ENCODE peak calls at places on chromosomes 12 and 14, in five cellular contexts. T is HCT116, N is cardiac muscle cell, P is tibial artery, C is GM23338. K is an unnamed sample.

GRCh38 chr12:92628476-92628875 is 74.3 kb upstream of the PLEKHG7 start:
- DNase-seq in N (no peak), T (no peak), C (no peak), P (no peak), K (no peak)

GRCh38 chr14:94062344-94062904 is 18.6 kb downstream of the DDX24 start:
- DNase-seq in P (no peak), T (no peak), N (no peak), C (no peak), K (no peak)

GRCh38 chr14:69527635-69528034 is 43.1 kb downstream of the PLEKHD1 start:
- DNase-seq in T (no peak), C (no peak), N (no peak), P (no peak), K (no peak)

GRCh38 chr12:122459211-122459610 is 36.7 kb upstream of the CLIP1 start:
- DNase-seq in C (no peak), N (no peak), T (no peak), P (peak; percentile 89), K (no peak)

GRCh38 chr12:54561164-54561563 is 11.8 kb downstream of the PDE1B start:
- DNase-seq in N (peak; percentile 46), T (no peak), C (no peak), P (peak; percentile 87), K (no peak)

GRCh38 chr14:63650336-63650952 is 8.8 kb upstream of the WDR89 start:
- DNase-seq in C (no peak), P (no peak), N (peak; percentile 51), T (no peak), K (no peak)

GRCh38 chr12:31353730-31354708 is 28.1 kb upstream of the SINHCAF start:
- DNase-seq in P (no peak), C (no peak), N (no peak), T (no peak), K (peak; percentile 70)

GRCh38 chr14:95564060-95564459 is 29.2 kb downstream of the GLRX5 start:
- DNase-seq in T (no peak), P (no peak), N (peak; percentile 33), C (no peak), K (no peak)

GRCh38 chr14:32202468-32202865 is 602 bp downstream of the RNU6-8 start:
- DNase-seq in T (no peak), C (peak; percentile 28), N (no peak), P (no peak), K (no peak)

GRCh38 chr12:45130881-45131281 is 80.0 kb upstream of the DBX2 start:
- DNase-seq in C (peak; percentile 83), P (no peak), N (peak; percentile 79), T (peak; percentile 63), K (peak; percentile 51)

GRCh38 chr12:26011099-26011498 is 52.6 kb downstream of the RASSF8 start:
- DNase-seq in T (no peak), N (peak; percentile 89), C (no peak), P (no peak), K (no peak)

GRCh38 chr12:117143008-117143532 is 43.9 kb upstream of the TESC start:
- DNase-seq in T (no peak), N (no peak), P (no peak), C (no peak), K (no peak)

GRCh38 chr14:52179151-52179790 is 88.2 kb upstream of the PTGDR start:
- DNase-seq in C (no peak), T (no peak), P (no peak), N (no peak), K (no peak)

GRCh38 chr12:125544979-125545378 is 479.7 kb downstream of the AACS start:
- DNase-seq in T (no peak), C (no peak), N (no peak), P (no peak), K (no peak)

GRCh38 chr12:125549836-125550235 is 484.6 kb downstream of the AACS start:
- DNase-seq in P (no peak), T (no peak), C (peak; percentile 51), N (no peak), K (peak; percentile 45)

GRCh38 chr12:125552223-125552747 is 487.1 kb downstream of the AACS start:
- DNase-seq in C (no peak), T (no peak), N (no peak), P (no peak), K (no peak)

GRCh38 chr12:125549171-125549570 is 483.9 kb downstream of the AACS start:
- DNase-seq in T (no peak), N (no peak), P (no peak), C (no peak), K (no peak)
- TF ChIP-seq CTCF in T (no peak), N (no peak), P (no peak), C (no peak), K (no peak)

GRCh38 chr12:52090291-52090690 is 10.8 kb downstream of the SMIM41 start:
- DNase-seq in T (no peak), P (no peak), C (no peak), N (no peak), K (no peak)

GRCh38 chr12:52091869-52092268 is 12.4 kb downstream of the SMIM41 start:
- DNase-seq in N (no peak), T (peak; percentile 28), P (no peak), C (no peak), K (no peak)

GRCh38 chr12:52096332-52097044 is 17.0 kb downstream of the SMIM41 start:
- DNase-seq in P (no peak), N (no peak), T (no peak), C (no peak), K (no peak)

GRCh38 chr12:52091061-52091460 is 11.6 kb downstream of the SMIM41 start:
- DNase-seq in P (no peak), T (no peak), C (peak; percentile 27), N (no peak), K (no peak)

GRCh38 chr12:52093346-52093745 is 13.8 kb downstream of the SMIM41 start:
- DNase-seq in N (no peak), T (no peak), C (no peak), P (no peak), K (no peak)
- H3K27ac ChIP-seq in N (no peak overlapping the region), T (no peak overlapping the region), C (no peak overlapping the region), P (no peak overlapping the region), K (no peak overlapping the region)

DNA sequence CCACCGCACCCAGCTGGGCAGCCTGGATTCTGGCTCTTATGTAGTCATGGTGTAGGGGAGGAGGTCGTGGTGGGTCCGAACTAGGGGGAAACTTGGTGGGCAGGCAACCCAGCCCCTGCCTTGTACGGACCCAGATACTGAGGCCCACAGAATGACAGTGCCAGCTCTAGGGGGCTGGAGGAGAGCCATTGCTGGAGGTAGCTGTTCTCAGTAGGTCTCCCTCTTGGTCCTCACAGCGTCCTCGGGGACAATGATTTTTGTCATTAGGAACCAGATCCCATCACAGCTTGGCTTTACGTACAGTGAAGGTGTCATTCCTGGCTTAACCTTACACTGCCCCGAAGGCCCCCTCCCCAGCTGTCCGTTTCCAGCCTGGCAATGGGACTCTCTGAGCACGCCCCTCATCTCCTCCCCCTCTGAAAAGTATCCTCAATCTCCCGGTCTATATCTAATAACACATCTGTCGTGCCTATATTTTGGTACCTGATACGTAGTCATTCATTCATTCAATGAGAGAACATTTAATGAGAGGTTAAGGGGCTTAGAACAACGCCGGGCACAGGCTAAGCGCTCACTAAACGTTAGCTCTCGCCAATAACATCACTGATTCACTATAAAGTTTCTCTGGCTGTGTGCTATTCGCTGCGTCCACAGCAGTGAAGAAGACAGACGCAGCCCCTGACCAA is 619 bp upstream of the DYNC1H1 start:
- DNase-seq in P (peak; percentile 59), N (no peak), C (no peak), T (no peak), K (peak; percentile 33)
- H3K4me3 ChIP-seq in P (peak overlapping the region; percentile 99), N (no peak overlapping the region), C (peak overlapping the region; percentile 56), T (peak overlapping the region; percentile 33), K (peak overlapping the region; percentile 45)

DNA sequence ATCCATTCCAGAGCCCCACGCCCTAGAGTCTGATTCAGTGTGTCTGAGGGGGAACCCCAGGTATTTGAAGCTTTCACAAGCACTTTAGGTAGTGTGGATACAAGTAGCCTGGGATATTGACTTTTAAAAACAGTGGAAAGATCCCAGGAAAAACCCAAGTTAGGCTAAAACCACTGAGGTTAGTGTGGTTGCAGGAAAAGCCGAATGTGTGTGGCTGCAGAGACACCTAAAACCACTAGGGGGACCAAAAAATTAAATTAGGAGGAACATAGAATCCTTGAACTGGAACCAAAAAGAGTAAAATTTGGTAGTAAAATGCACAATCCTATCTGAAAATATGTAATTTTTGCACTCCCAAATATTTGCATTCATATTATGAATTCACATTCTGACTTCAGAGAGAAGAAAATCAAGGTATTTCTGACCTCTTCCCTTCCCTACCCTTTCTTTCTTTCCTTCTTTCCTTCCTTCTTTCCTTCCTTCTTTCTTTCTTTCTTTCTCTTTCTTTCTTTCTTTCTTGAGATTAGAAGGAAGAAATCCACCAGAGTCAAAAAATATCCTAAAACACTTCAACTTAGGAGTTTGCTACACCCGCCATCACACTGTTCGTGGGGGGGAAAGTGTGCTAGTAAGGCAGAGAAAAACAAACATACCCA is 37.8 kb downstream of the SLCO1A2 start:
- DNase-seq in T (no peak), P (no peak), N (peak; percentile 25), C (peak; percentile 43), K (no peak)
- TF ChIP-seq CTCF in T (peak; percentile 74), P (peak; percentile 62), N (peak; percentile 73), C (peak; percentile 76), K (peak; percentile 52)

DNA sequence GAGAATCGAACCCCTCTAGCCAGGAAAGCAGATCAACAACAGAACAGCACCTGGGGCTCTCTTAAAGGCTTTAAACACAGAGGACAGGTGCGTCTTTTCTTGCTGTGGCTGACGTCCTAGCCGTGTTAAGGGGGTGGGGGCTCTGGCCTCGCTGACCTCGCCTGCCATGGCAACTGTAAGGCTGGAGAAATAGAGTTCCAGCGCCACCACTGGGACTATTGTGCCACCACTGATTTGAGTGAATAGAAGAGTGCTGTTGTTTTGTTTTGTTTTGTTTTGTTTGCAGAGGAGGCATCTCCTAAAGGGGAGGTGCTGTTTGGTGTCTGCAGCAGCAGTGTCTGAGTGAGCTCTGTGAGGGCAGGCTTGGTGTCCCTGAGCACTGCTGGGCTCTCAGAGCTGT is 34.2 kb upstream of the PRMT8 start:
- DNase-seq in P (no peak), N (no peak), C (peak; percentile 89), T (no peak), K (peak; percentile 72)
- H3K27ac ChIP-seq in P (no peak overlapping the region), N (no peak overlapping the region), C (no peak overlapping the region), T (no peak overlapping the region), K (no peak overlapping the region)

DNA sequence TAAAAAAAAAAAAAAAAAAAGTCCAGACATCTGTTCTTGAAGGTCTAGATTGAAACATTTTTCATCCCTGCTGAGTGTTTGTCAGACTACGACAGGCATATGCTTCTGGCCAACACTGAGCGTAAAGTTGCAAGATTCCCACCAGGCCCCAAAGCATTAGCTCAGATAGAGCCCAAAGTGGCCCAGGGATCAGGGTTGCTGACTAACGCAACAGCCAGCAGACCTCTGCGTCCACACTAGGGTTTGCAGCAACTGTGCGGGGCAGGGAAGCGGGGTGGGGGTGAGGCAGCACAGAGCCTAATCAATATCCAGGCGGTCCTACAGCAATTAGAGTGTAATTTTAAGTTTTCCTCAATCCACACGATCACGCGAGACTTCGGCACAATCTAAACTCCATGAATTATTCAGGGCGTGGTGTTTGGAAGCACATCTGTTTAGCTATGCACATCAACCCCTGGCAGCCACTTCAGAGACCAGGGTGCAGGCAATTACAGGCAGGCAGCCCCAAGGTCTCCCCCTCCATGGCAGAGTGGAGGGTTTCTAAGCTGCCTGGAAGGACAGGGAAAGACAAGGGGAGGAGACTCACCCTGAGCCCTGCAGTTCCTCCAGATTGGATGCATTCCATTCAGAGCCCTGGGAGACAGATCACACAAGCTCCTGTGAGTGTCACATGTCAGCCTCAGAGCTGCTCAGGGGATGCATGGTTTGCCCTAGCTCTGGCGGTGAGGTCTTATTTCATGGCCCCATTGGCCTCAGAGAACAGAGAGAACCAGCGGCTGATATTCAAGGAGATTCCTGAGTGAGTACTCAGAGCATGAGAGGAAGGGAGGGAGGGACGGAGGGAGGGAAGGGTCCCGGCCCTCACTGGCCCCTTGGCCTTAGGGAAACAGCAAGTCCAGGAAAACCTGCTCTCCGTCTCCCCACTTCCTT is 55.4 kb downstream of the SSH1 start:
- DNase-seq in C (peak; percentile 93), N (peak; percentile 66), P (peak; percentile 90), T (no peak), K (no peak)
- H3K4me3 ChIP-seq in C (no peak overlapping the region), N (no peak overlapping the region), P (peak overlapping the region; percentile 15), T (no peak overlapping the region), K (no peak overlapping the region)

K was measured in WERI-Rb-1.